ENCODE peak calls at places on chromosomes 6 and 20, in ten cellular contexts. X is H1, B is GM06990, U is heart left ventricle, J is cardiac muscle cell, C is right atrium auricular region, K is uterus, E is aorta, N is ascending aorta, A is H7. S is an unnamed sample. For H3K27me3, the result is how much of the 10 kb centered on the place peaks cover.

GRCh38 chr6:71012871-71013456 is 56.1 kb upstream of the B3GAT2 start:
- DNase-seq in E (no peak), U (no peak), J (peak), X (no peak), A (peak), B (peak), N (no peak), K (no peak), C (no peak), S (no peak)

GRCh38 chr6:116287668-116288282 is 8.0 kb upstream of the TSPYL1 start:
- DNase-seq in J (peak), B (no peak), N (no peak), E (no peak), C (no peak), A (no peak), K (no peak), U (no peak), X (no peak), S (no peak)

GRCh38 chr20:59939879-59940128 is 301 bp downstream of the PPP1R3D start:
- DNase-seq in A (no peak), C (no peak), U (peak), J (no peak), X (no peak), B (no peak), E (peak), N (no peak), K (no peak), S (no peak)

GRCh38 chr20:61355096-61355495 is 103.0 kb downstream of the CDH4 start:
- DNase-seq in K (no peak), E (no peak), C (no peak), A (no peak), J (no peak), U (no peak), X (no peak), B (no peak), N (no peak), S (no peak)

GRCh38 chr6:169097336-169098052 is 156.2 kb downstream of the THBS2 start:
- DNase-seq in X (no peak), J (no peak), U (no peak), K (no peak), E (no peak), N (no peak), A (no peak), C (no peak), B (no peak), S (no peak)

GRCh38 chr6:164208371-164208770 is 793.9 kb downstream of the QKI start:
- DNase-seq in X (no peak), J (no peak), E (no peak), A (no peak), B (no peak), U (no peak), K (no peak), C (no peak), N (no peak), S (no peak)

GRCh38 chr6:3835055-3835731 is 14.0 kb upstream of the FAM50B start:
- DNase-seq in E (peak), C (peak), U (peak), J (no peak), A (peak), B (no peak), X (no peak), N (no peak), K (no peak), S (no peak)

GRCh38 chr20:38842558-38842981 is 37.1 kb downstream of the PPP1R16B start:
- DNase-seq in J (no peak), E (no peak), C (no peak), N (no peak), K (no peak), A (no peak), U (no peak), X (no peak), B (peak), S (peak)

GRCh38 chr20:23632711-23633573 is 4.8 kb downstream of the CST3 start:
- DNase-seq in C (no peak), B (no peak), J (no peak), N (no peak), K (no peak), X (no peak), U (no peak), A (no peak), E (no peak), S (no peak)

GRCh38 chr6:166420351-166420750 is 37.6 kb upstream of the MPC1 start:
- DNase-seq in U (no peak), K (no peak), X (no peak), E (no peak), J (peak), B (no peak), C (no peak), N (no peak), A (no peak), S (no peak)

GRCh38 chr6:53528107-53528506 is 16.8 kb downstream of the GCLC start:
- DNase-seq in U (no peak), J (no peak), N (no peak), B (no peak), E (no peak), X (no peak), A (no peak), C (no peak), K (no peak), S (no peak)

GRCh38 chr6:13413466-13413862 is 73.9 kb downstream of the GFOD1 start:
- DNase-seq in J (no peak), C (peak), U (no peak), K (no peak), N (peak), A (no peak), X (no peak), B (no peak), E (peak), S (no peak)

GRCh38 chr20:38304845-38305447 is 990 bp downstream of the BPI start:
- DNase-seq in A (peak), X (peak), J (peak), N (no peak), U (no peak), K (no peak), B (no peak), C (no peak), E (peak), S (no peak)

GRCh38 chr6:51515052-51515402 is 572.4 kb downstream of the PKHD1 start:
- DNase-seq in N (no peak), U (no peak), K (no peak), J (no peak), X (no peak), A (no peak), B (no peak), E (no peak), C (no peak), S (no peak)

GRCh38 chr6:22300287-22300998 is 3.6 kb upstream of the PRL start:
- DNase-seq in E (no peak), C (no peak), J (no peak), X (no peak), B (no peak), N (no peak), K (no peak), A (no peak), U (no peak), S (no peak)

GRCh38 chr6:42748241-42748898 is 2.5 kb upstream of the TBCC start:
- DNase-seq in K (no peak), U (no peak), B (no peak), X (no peak), J (no peak), E (no peak), N (no peak), A (no peak), C (no peak), S (no peak)
- H3K4me3 ChIP-seq in K (no peak), U (peak), B (peak), X (peak), J (no peak), E (peak), N (no peak), A (no peak), C (no peak), S (no peak)

GRCh38 chr6:167801263-167801662 is 25.4 kb upstream of the AFDN start:
- DNase-seq in X (no peak), E (no peak), J (no peak), N (no peak), U (no peak), B (no peak), C (no peak), K (no peak), A (no peak), S (no peak)
- H3K27me3 ChIP-seq in X (under half), E (under half), J (under half), N (under half), U (under half), B (under half), C (under half), K (under half), A (under half), S (under half)

GRCh38 chr6:125792172-125792571 is 1.4 kb downstream of the NCOA7 start:
- DNase-seq in K (no peak), N (no peak), C (no peak), B (no peak), U (no peak), J (no peak), E (no peak), A (no peak), X (no peak), S (no peak)
- H3K4me3 ChIP-seq in K (no peak), N (peak), C (peak), B (no peak), U (peak), J (no peak), E (no peak), A (no peak), X (peak), S (no peak)

GRCh38 chr6:132131351-132131750 is 180.2 kb upstream of the CCN2 start:
- DNase-seq in N (no peak), K (no peak), X (no peak), B (no peak), A (no peak), C (no peak), U (no peak), E (no peak), J (no peak), S (no peak)
- H3K27me3 ChIP-seq in N (under half), K (under half), X (under half), B (under half), A (under half), C (under half), U (under half), E (under half), J (under half), S (under half)

DNA sequence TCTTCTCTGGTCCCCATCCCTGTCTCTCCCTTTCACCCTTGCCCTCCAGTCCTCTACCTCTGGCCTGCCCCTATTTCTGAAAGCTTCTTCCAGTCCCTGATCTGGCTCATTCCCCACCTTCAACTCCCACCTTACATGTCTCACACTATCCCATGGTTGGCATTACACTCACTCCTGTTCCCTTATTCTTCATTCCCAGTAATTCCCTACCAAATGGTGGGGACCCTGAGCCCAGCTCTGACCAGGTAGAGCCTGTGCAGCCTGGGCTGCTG is 6.4 kb downstream of the TP53INP2 start:
- DNase-seq in B (no peak), A (no peak), E (no peak), J (no peak), U (no peak), X (no peak), K (no peak), N (no peak), C (no peak), S (no peak)
- H3K4me3 ChIP-seq in B (peak), A (no peak), E (no peak), J (no peak), U (peak), X (peak), K (no peak), N (no peak), C (no peak), S (no peak)

DNA sequence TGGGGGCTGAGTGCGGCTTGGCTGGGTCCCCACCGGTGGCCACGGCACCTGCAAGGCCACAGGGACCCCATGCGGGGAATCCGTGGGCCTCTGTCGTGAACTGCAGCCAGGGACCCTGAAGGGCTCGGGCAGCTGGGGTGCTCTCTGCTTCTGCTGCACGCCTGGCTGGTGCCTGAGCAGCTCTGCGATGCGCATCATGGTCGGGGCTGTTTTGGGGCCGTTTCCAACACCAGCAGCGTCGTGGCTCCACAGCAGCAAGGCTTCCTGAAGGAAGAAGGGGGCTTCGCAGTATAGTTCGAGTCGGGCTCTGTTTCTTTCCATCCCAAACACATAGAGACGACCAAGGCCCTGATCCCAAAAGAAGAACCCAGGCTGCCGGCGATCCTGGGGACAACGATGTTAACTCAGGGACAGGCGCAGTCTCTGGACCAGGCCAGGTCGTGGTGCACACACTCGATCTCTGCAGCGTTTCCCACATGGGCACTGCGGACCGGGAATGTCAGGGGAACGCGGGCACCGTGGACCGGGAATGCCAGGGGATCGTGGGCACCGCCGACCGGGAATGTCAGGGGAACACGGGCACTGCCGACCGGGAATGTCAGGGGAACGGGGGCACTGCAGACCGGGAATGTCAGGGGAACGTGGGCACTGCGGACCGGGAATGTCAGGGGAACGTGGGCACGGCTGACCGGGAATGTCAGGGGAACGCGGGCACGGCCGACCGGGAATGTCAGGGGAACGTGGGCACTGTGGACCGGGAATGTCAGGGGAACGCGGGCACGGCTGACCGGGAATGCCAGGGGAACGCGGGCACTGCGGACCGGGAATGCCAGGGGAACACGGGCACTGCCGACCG is 36.8 kb upstream of the BHLHE23 start:
- DNase-seq in K (no peak), A (no peak), C (no peak), B (no peak), U (peak), E (peak), N (no peak), X (no peak), J (no peak), S (no peak)
- H3K27me3 ChIP-seq in K (under half), A (under half), C (under half), B (under half), U (half or more), E (under half), N (under half), X (under half), J (under half), S (under half)

GRCh38 chr20:48275737-48276342 is 490.6 kb upstream of the SULF2 start:
- DNase-seq in X (no peak), U (no peak), C (no peak), E (no peak), B (no peak), K (no peak), N (no peak), A (peak), J (peak), S (no peak)

GRCh38 chr20:48278961-48279481 is 493.7 kb upstream of the SULF2 start:
- DNase-seq in N (no peak), A (no peak), B (no peak), K (no peak), U (no peak), X (no peak), E (no peak), C (no peak), J (no peak), S (no peak)

GRCh38 chr20:48273843-48274242 is 488.6 kb upstream of the SULF2 start:
- DNase-seq in J (no peak), U (no peak), X (no peak), K (no peak), C (no peak), B (no peak), N (no peak), A (no peak), E (no peak), S (no peak)

DNA sequence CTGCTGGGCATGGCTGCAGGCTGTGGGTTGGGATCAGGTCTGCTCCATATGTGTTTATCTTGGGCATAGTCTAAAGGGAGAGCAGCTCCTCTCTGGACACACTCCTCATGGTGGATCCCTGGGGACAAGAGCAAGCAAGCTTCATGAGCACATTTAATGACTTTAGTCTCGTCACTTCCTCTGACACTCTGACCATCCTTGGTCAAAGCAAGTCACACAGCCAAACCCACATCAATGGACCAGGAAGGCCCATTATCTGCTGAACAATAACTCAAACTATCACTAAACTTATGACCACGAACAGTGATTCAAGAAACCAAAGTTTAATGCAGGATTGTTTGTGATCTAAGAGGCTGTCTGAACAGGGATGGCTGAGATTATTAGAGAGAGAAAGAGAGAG is 490.0 kb upstream of the SULF2 start:
- DNase-seq in E (no peak), B (no peak), U (no peak), A (no peak), J (no peak), K (no peak), N (no peak), C (no peak), X (no peak), S (no peak)
- H3K4me3 ChIP-seq in E (no peak), B (no peak), U (no peak), A (no peak), J (no peak), K (no peak), N (no peak), C (no peak), X (no peak), S (no peak)

DNA sequence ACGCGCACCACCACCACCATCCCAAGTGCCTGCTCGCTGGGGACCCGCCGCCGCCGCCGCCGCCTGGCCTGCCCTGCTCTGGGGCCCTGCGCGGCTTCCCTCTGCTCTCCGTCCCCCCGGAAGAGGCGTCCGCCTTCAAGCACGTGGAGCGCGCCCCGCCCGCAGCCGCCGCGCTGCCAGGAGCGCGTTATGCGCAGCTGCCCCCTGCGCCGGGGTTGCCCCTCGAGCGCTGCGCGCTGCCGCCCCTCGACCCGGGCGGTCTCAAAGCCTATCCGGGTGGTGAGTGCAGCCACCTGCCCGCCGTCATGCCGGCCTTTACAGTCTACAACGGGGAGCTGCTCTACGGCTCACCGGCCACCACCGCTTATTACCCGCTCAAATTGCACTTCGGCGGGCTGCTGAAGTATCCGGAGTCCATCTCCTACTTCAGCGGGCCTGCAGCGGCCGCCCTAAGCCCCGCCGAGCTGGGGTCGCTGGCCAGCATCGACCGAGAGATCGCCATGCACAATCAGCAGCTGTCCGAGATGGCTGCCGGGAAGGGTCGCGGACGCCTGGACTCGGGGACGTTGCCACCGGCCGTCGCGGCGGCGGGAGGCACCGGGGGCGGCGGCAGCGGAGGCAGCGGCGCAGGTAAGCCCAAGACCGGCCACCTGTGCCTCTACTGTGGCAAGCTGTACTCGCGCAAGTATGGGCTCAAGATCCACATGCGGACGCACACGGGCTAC is 7.2 kb downstream of the PRDM13 start:
- DNase-seq in K (no peak), N (no peak), E (no peak), X (no peak), A (no peak), J (peak), C (no peak), B (peak), U (no peak), S (no peak)
- H3K27me3 ChIP-seq in K (half or more), N (under half), E (under half), X (half or more), A (half or more), J (half or more), C (under half), B (under half), U (half or more), S (half or more)